ENCODE peak calls at places on chromosomes 6 and 20, in eight cellular contexts. N is keratinocyte, X is IMR-90, G is H9, P is fibroblast of lung, C is aorta, O is neural progenitor cell, T is right cardiac atrium. F is an unnamed sample.

GRCh38 chr6:152716322-152716721 is 18.6 kb downstream of the MYCT1 start:
- DNase-seq in N (no peak), X (no peak), G (no peak), P (no peak), C (no peak), O (no peak), T (no peak), F (no peak)

GRCh38 chr20:37311710-37312355 is 22.4 kb downstream of the MANBAL start:
- DNase-seq in N (no peak), X (peak; percentile 53), G (no peak), P (no peak), C (no peak), O (no peak), T (no peak), F (no peak)

GRCh38 chr20:24379116-24379927 is 90.1 kb upstream of the SYNDIG1 start:
- DNase-seq in N (no peak), X (peak; percentile 33), G (peak; percentile 19), P (peak; percentile 69), C (peak; percentile 78), O (no peak), T (peak; percentile 61), F (no peak)

GRCh38 chr6:168526841-168527281 is 85.9 kb downstream of the SMOC2 start:
- DNase-seq in N (no peak), X (no peak), G (no peak), P (no peak), C (peak; percentile 78), O (no peak), T (no peak), F (no peak)

GRCh38 chr6:142845624-142846458 is 99.1 kb downstream of the HIVEP2 start:
- DNase-seq in N (no peak), X (peak; percentile 70), G (peak; percentile 71), P (peak; percentile 74), C (peak; percentile 92), O (peak; percentile 87), T (peak; percentile 90), F (peak; percentile 61)

GRCh38 chr20:56391037-56391436 is 978 bp downstream of the AURKA start:
- DNase-seq in N (no peak), X (no peak), G (no peak), P (no peak), C (no peak), O (no peak), T (no peak), F (no peak)

GRCh38 chr6:166532302-166532701 is 54.2 kb downstream of the RAMACL start:
- DNase-seq in N (no peak), X (no peak), G (no peak), P (no peak), C (no peak), O (no peak), T (no peak), F (no peak)

GRCh38 chr20:14477125-14477524 is 139.7 kb upstream of the FLRT3 start:
- DNase-seq in N (no peak), X (peak; percentile 73), G (no peak), P (peak; percentile 82), C (no peak), O (no peak), T (no peak), F (no peak)

GRCh38 chr6:63923139-63923739 is 287.6 kb downstream of the PHF3 start:
- DNase-seq in N (no peak), X (peak; percentile 51), G (no peak), P (peak; percentile 61), C (no peak), O (peak; percentile 55), T (no peak), F (no peak)

GRCh38 chr6:161029195-161029809 is 37.7 kb downstream of the MAP3K4 start:
- DNase-seq in N (no peak), X (peak; percentile 91), G (no peak), P (peak; percentile 91), C (no peak), O (no peak), T (no peak), F (peak; percentile 73)

GRCh38 chr20:4451487-4451886 is 270.2 kb upstream of the PRND start:
- DNase-seq in N (peak; percentile 84), X (no peak), G (no peak), P (peak; percentile 28), C (no peak), O (no peak), T (no peak), F (no peak)

GRCh38 chr6:84892666-84893065 is 128.3 kb upstream of the TBX18 start:
- DNase-seq in N (no peak), X (no peak), G (no peak), P (peak; percentile 4), C (no peak), O (no peak), T (no peak), F (no peak)

GRCh38 chr20:5864428-5864827 is 85.9 kb downstream of the TRMT6 start:
- DNase-seq in N (no peak), X (no peak), G (no peak), P (no peak), C (no peak), O (no peak), T (no peak), F (no peak)

GRCh38 chr6:75199856-75200255 is 6.0 kb downstream of the COL12A1 start:
- DNase-seq in N (no peak), X (peak; percentile 51), G (no peak), P (peak; percentile 43), C (no peak), O (no peak), T (no peak), F (no peak)

GRCh38 chr6:75202676-75203131 is 3.1 kb downstream of the COL12A1 start:
- DNase-seq in N (no peak), X (peak; percentile 46), G (no peak), P (peak; percentile 40), C (no peak), O (peak; percentile 21), T (no peak), F (no peak)

GRCh38 chr6:75203721-75204120 is 2.1 kb downstream of the COL12A1 start:
- DNase-seq in N (no peak), X (peak; percentile 36), G (no peak), P (peak; percentile 63), C (no peak), O (no peak), T (no peak), F (no peak)

GRCh38 chr6:75201076-75201475 is 4.8 kb downstream of the COL12A1 start:
- DNase-seq in N (no peak), X (no peak), G (no peak), P (no peak), C (no peak), O (no peak), T (no peak), F (no peak)

DNA sequence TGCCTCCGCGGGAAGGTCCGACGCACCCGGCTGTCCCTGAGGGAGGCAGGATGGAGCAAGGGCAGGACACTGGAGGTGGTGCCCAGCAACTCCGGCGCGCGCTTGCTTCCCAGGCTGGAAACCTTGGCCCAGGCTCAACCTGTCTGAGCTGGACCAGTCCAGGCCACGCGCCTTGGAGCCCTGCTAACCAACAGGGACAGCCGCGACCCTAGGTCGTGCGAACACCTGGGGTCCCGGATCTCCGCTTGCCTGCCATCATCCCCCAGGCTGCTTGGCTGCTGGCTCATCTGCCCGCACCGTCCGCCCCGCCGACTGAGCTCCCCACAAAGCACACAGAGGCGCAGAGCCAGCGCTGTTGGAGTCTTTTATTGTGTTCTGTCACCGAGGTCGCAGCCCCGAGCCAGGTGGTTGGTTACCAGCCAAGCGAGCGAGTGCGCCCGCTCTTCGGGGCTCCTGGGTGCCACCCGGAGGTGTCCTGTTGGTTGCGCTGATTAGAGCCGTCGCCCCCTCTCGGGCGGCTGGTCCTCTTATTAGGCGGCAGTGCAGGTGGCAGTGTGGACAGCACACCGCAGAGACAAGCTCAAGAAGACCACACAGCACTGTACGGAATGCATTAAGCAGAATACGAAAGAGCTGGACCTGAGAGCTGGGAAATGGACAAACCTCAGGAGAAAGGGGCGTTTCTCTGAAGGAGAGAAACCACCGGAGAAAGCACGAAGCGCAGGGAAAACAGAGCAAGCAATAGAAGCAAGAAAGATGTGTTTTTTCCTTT is 3.8 kb downstream of the COL12A1 start:
- DNase-seq in N (no peak), X (peak; percentile 30), G (peak; percentile 70), P (peak; percentile 41), C (peak; percentile 85), O (peak; percentile 74), T (peak; percentile 53), F (peak; percentile 21)
- H3K27me3 ChIP-seq in N (no peaks in the 10 kb centered on the region), X (no peaks in the 10 kb centered on the region), G (peaks cover 41% of the 10 kb centered on the region), P (no peaks in the 10 kb centered on the region), C (no peaks in the 10 kb centered on the region), O (peaks cover 72% of the 10 kb centered on the region), T (no peaks in the 10 kb centered on the region), F (peaks cover 4% of the 10 kb centered on the region)

GRCh38 chr20:58224974-58225373 is 3.5 kb downstream of the ANKRD60 start:
- DNase-seq in N (no peak), X (peak; percentile 35), G (no peak), P (no peak), C (no peak), O (peak; percentile 11), T (no peak), F (no peak)
- H3K27me3 ChIP-seq in N (peaks cover 85% of the 10 kb centered on the region), X (peaks cover 47% of the 10 kb centered on the region), G (peaks cover 8% of the 10 kb centered on the region), P (peaks cover 34% of the 10 kb centered on the region), C (no peaks in the 10 kb centered on the region), O (peaks cover 55% of the 10 kb centered on the region), T (no peaks in the 10 kb centered on the region), F (peaks cover 4% of the 10 kb centered on the region)

DNA sequence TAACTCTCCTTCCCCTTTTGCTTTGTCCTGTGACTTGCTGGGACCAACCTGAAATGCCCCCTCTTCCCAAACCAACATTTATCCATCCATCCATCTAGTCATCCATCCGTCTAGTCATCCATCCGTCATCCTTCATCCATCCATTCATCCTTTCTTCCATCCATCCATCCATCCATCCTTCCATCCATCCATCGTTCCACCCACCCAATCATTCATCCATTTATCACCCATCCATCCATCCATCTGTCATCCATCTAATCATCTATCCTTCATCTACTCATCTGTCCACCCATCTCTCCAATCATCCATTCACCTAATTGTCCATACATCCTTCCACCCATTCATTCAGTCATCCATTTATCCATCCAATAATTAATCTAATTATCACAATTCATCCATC is 92.7 kb downstream of the EDN3 start:
- DNase-seq in N (no peak), X (no peak), G (no peak), P (no peak), C (no peak), O (no peak), T (no peak), F (no peak)
- H3K27me3 ChIP-seq in N (no peaks in the 10 kb centered on the region), X (no peaks in the 10 kb centered on the region), G (no peaks in the 10 kb centered on the region), P (no peaks in the 10 kb centered on the region), C (no peaks in the 10 kb centered on the region), O (no peaks in the 10 kb centered on the region), T (no peaks in the 10 kb centered on the region), F (no peaks in the 10 kb centered on the region)

GRCh38 chr20:689947-690346 is 14.3 kb upstream of the SCRT2 start:
- DNase-seq in N (no peak), X (no peak), G (no peak), P (no peak), C (no peak), O (no peak), T (no peak), F (no peak)
- H3K27me3 ChIP-seq in N (peaks cover 9% of the 10 kb centered on the region), X (peaks cover 10% of the 10 kb centered on the region), G (no peaks in the 10 kb centered on the region), P (no peaks in the 10 kb centered on the region), C (no peaks in the 10 kb centered on the region), O (peaks cover 17% of the 10 kb centered on the region), T (no peaks in the 10 kb centered on the region), F (no peaks in the 10 kb centered on the region)

GRCh38 chr6:98824907-98825601 is 9.3 kb upstream of the POU3F2 start:
- DNase-seq in N (no peak), X (no peak), G (peak; percentile 71), P (no peak), C (no peak), O (peak; percentile 62), T (no peak), F (no peak)
- H3K27me3 ChIP-seq in N (peaks cover 75% of the 10 kb centered on the region), X (peaks cover 65% of the 10 kb centered on the region), G (peaks cover 48% of the 10 kb centered on the region), P (peaks cover 66% of the 10 kb centered on the region), C (peaks cover 2% of the 10 kb centered on the region), O (peaks cover 100% of the 10 kb centered on the region), T (peaks cover 2% of the 10 kb centered on the region), F (no peaks in the 10 kb centered on the region)

DNA sequence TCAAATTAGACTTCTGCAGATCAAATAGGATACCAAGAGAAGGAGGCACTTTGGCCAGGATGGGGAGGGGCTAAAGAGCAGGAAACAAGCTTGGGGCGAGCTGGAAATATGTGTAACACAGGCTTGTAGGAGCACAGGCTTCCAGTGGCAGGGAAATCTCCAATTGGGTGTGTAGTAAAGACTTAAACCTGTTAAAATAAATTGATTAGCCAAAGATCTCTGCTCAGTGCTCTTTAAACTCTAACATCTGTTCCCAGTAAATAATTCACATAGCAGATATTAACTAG is 93.3 kb upstream of the MLN start:
- DNase-seq in N (no peak), X (no peak), G (no peak), P (no peak), C (no peak), O (no peak), T (no peak), F (no peak)
- H3K27me3 ChIP-seq in N (peaks cover 13% of the 10 kb centered on the region), X (peaks cover 59% of the 10 kb centered on the region), G (no peaks in the 10 kb centered on the region), P (peaks cover 14% of the 10 kb centered on the region), C (no peaks in the 10 kb centered on the region), O (no peaks in the 10 kb centered on the region), T (no peaks in the 10 kb centered on the region), F (no peaks in the 10 kb centered on the region)